ENCODE peak calls at places on chromosomes 2 and 18, in four cellular contexts. One of them, this sample, is unnamed.

GRCh38 chr2:3483227-3483985 is 35.9 kb downstream of the ADI1 start:
- DNase-seq in HL-60: no peak
- DNase-seq in K562: no peak
- DNase-seq in GM12878: no peak
- DNase-seq in this sample: no peak

GRCh38 chr2:181334158-181334826 is 122.9 kb upstream of the ITGA4 start:
- DNase-seq in HL-60: no peak
- DNase-seq in K562: no peak
- DNase-seq in GM12878: no peak
- DNase-seq in this sample: no peak

GRCh38 chr2:239075918-239076727 is 228.2 kb downstream of the TWIST2 start:
- DNase-seq in K562: no peak
- DNase-seq in HL-60: no peak
- DNase-seq in GM12878: no peak
- DNase-seq in this sample: no peak

GRCh38 chr2:167946367-167946955 is 300.9 kb downstream of the STK39 start:
- DNase-seq in K562: no peak
- DNase-seq in GM12878: no peak
- DNase-seq in HL-60: no peak
- DNase-seq in this sample: no peak

GRCh38 chr18:26386002-26386401 is 159.8 kb downstream of the TAF4B start:
- DNase-seq in HL-60: no peak
- DNase-seq in K562: no peak
- DNase-seq in GM12878: no peak
- DNase-seq in this sample: no peak

GRCh38 chr2:177332041-177332991 is 60.3 kb upstream of the AGPS start:
- DNase-seq in HL-60: peak
- DNase-seq in K562: peak
- DNase-seq in GM12878: peak
- DNase-seq in this sample: peak

GRCh38 chr2:151085101-151085640 is 176.5 kb downstream of the RBM43 start:
- DNase-seq in K562: no peak
- DNase-seq in GM12878: no peak
- DNase-seq in HL-60: no peak
- DNase-seq in this sample: no peak

GRCh38 chr2:116489944-116490343 is 1324.5 kb upstream of the DDX18 start:
- DNase-seq in GM12878: no peak
- DNase-seq in HL-60: no peak
- DNase-seq in K562: no peak
- DNase-seq in this sample: no peak

GRCh38 chr18:49901862-49902340 is 88.6 kb upstream of the ACAA2 start:
- DNase-seq in GM12878: no peak
- DNase-seq in HL-60: no peak
- DNase-seq in K562: no peak
- DNase-seq in this sample: no peak

GRCh38 chr2:46196871-46197462 is 100.2 kb upstream of the EPAS1 start:
- DNase-seq in HL-60: no peak
- DNase-seq in K562: no peak
- DNase-seq in GM12878: no peak
- DNase-seq in this sample: no peak

GRCh38 chr2:30675758-30676157 is 131.5 kb downstream of the CAPN13 start:
- DNase-seq in GM12878: no peak
- DNase-seq in K562: no peak
- DNase-seq in HL-60: no peak
- DNase-seq in this sample: no peak

GRCh38 chr2:126657146-126657635 is 1.2 kb downstream of the GYPC start:
- DNase-seq in K562: no peak
- DNase-seq in HL-60: peak
- DNase-seq in GM12878: no peak
- DNase-seq in this sample: no peak

GRCh38 chr18:13264091-13264777 is 45.7 kb downstream of the LDLRAD4 start:
- DNase-seq in GM12878: no peak
- DNase-seq in HL-60: no peak
- DNase-seq in K562: no peak
- DNase-seq in this sample: no peak

GRCh38 chr18:48569915-48570264 is 31.1 kb downstream of the CTIF start:
- DNase-seq in HL-60: no peak
- DNase-seq in GM12878: no peak
- DNase-seq in K562: no peak
- DNase-seq in this sample: no peak

GRCh38 chr2:128169497-128169896 is 78.5 kb downstream of the UGGT1 start:
- DNase-seq in GM12878: no peak
- DNase-seq in HL-60: peak
- DNase-seq in K562: no peak
- DNase-seq in this sample: no peak

GRCh38 chr2:3645745-3646389 is 12.1 kb upstream of the ALLC start:
- DNase-seq in GM12878: no peak
- DNase-seq in HL-60: no peak
- DNase-seq in K562: no peak
- DNase-seq in this sample: no peak

GRCh38 chr2:27379840-27380625 is 501 bp downstream of the ZNF513 start:
- DNase-seq in HL-60: peak
- DNase-seq in GM12878: no peak
- DNase-seq in K562: peak
- DNase-seq in this sample: no peak

GRCh38 chr18:34978953-34979608 is 62.1 kb upstream of the MAPRE2 start:
- DNase-seq in K562: peak
- DNase-seq in GM12878: peak
- DNase-seq in HL-60: peak
- DNase-seq in this sample: no peak

GRCh38 chr2:105398522-105399206 is at the start of gene FHL2:
- DNase-seq in K562: peak
- DNase-seq in GM12878: no peak
- DNase-seq in HL-60: peak
- DNase-seq in this sample: peak

GRCh38 chr2:73063909-73064875 is 7.3 kb downstream of the SFXN5 start:
- DNase-seq in GM12878: no peak
- DNase-seq in HL-60: no peak
- DNase-seq in K562: peak
- DNase-seq in this sample: no peak

GRCh38 chr2:146324954-146325353 is 1519.9 kb upstream of the ACVR2A start:
- DNase-seq in GM12878: no peak
- DNase-seq in K562: no peak
- DNase-seq in HL-60: no peak
- DNase-seq in this sample: no peak

GRCh38 chr2:201465524-201465971 is 14.0 kb downstream of the STRADB start:
- DNase-seq in GM12878: no peak
- DNase-seq in K562: no peak
- DNase-seq in HL-60: no peak
- DNase-seq in this sample: no peak

GRCh38 chr2:233252227-233252626 is 754 bp downstream of the ATG16L1 start:
- DNase-seq in HL-60: no peak
- DNase-seq in K562: no peak
- DNase-seq in GM12878: no peak
- DNase-seq in this sample: no peak

GRCh38 chr2:75608684-75609333 is 37.8 kb upstream of the MRPL19 start:
- DNase-seq in K562: peak
- DNase-seq in HL-60: peak
- DNase-seq in GM12878: no peak
- DNase-seq in this sample: peak

GRCh38 chr2:75610671-75611070 is 35.9 kb upstream of the MRPL19 start:
- DNase-seq in GM12878: no peak
- DNase-seq in K562: no peak
- DNase-seq in HL-60: no peak
- DNase-seq in this sample: no peak

GRCh38 chr2:75607988-75608683 is 38.4 kb upstream of the MRPL19 start:
- DNase-seq in K562: no peak
- DNase-seq in GM12878: no peak
- DNase-seq in HL-60: no peak
- DNase-seq in this sample: no peak

GRCh38 chr2:75609334-75609689 is 37.3 kb upstream of the MRPL19 start:
- DNase-seq in K562: no peak
- DNase-seq in HL-60: no peak
- DNase-seq in GM12878: no peak
- DNase-seq in this sample: no peak

DNA sequence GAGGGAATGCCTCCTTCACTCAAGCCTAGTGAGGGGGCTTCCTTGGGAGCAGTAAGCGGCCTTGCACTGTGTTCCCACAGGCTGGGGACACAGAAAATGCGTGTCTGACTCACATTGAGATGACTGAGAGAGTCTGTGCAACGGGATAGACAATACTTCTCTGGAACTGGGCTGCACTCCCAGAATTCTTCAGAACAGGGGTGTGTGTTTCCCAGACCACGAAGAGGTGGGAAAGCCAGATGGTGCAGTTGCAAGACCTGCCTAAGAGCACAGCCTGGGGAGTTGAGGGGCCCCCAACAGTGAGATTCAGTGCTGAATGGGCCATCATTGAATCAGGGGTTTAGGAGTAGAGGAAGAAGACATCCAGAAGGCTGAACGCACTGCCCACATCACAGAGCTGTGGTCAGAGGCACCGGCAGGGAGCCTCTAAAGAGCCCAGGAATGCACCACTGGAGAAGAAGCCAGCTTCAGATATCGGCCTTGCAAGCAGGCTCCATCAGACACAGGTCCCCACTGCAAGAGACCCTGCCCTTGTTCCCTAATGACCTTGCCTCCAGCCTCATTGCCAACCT is 36.6 kb upstream of the MRPL19 start:
- DNase-seq in HL-60: no peak
- DNase-seq in K562: no peak
- DNase-seq in GM12878: no peak
- DNase-seq in this sample: no peak
- TF ChIP-seq SPI1 in HL-60: no peak
- TF ChIP-seq SPI1 in K562: no peak
- TF ChIP-seq SPI1 in GM12878: no peak
- TF ChIP-seq SPI1 in this sample: no peak

GRCh38 chr2:175414872-175415487 is 233.5 kb upstream of the ATP5MC3 start:
- DNase-seq in GM12878: no peak
- DNase-seq in K562: peak
- DNase-seq in HL-60: peak
- DNase-seq in this sample: peak
- TF ChIP-seq SPI1 in GM12878: no peak
- TF ChIP-seq SPI1 in K562: no peak
- TF ChIP-seq SPI1 in HL-60: no peak
- TF ChIP-seq SPI1 in this sample: no peak

GRCh38 chr2:229927817-229928321 is 5.6 kb downstream of the FBXO36 start:
- DNase-seq in GM12878: no peak
- DNase-seq in HL-60: no peak
- DNase-seq in K562: no peak
- DNase-seq in this sample: no peak
- TF ChIP-seq SPI1 in GM12878: no peak
- TF ChIP-seq SPI1 in HL-60: no peak
- TF ChIP-seq SPI1 in K562: no peak
- TF ChIP-seq SPI1 in this sample: no peak

DNA sequence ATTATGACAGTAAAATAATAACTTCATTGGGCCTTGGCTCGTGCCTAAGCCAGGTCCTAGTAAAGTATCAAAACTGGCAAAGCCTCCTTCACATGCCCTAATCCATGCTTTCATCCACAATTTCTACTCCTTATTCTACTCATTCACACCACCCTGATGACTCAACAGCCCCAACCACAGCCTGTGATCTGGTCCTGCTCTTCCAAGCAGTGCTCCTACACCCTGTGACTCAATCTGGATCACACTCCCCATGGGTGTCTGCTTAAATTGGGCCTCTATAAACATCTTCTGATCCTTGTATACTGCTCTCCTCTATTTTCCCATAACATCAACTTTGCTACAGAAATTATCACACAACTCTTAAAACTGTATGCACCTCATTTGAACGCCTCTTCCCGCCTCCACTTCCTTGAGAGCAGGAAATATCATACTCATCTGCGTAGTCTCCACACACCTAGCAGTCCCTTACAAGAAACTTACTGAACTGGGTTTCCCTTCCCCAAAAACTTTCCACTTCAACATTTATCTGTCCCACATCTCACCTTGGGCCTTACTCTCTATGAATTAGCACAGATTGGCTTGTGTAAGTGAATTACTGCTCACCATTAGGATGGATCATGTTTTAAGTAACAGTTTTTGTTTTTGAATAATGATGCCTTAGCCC is 15.9 kb downstream of the GTF3C3 start:
- DNase-seq in K562: no peak
- DNase-seq in HL-60: no peak
- DNase-seq in GM12878: no peak
- DNase-seq in this sample: no peak
- TF ChIP-seq SPI1 in K562: no peak
- TF ChIP-seq SPI1 in HL-60: no peak
- TF ChIP-seq SPI1 in GM12878: peak
- TF ChIP-seq SPI1 in this sample: peak

This sample was measured in GM12891.